ENCODE peak calls at places on chromosomes 4 and X, in nine cellular contexts. One of them, this sample, is unnamed.
A peak's percentile ranks its signal among the peaks of the same experiment; 100 is the strongest.

GRCh38 chrX:110341189-110342035 is 17.2 kb upstream of the RTL9 start:
- DNase-seq in heart left ventricle: no peak
- DNase-seq in activated CD4-positive, alpha-beta T cell treated with anti-CD3 and anti-CD28 coated beads for 4 hours: no peak
- DNase-seq in NCI-H2171 treated with DMSO at 0.1 percent for 48 hours: no peak
- DNase-seq in heart right ventricle: no peak
- DNase-seq in HFFc6: peak; percentile 80
- DNase-seq in type B pancreatic cell: no peak
- DNase-seq in HTR-8/SVneo: no peak
- DNase-seq in activated CD8-positive, alpha-beta memory T cell treated with anti-CD3 and anti-CD28 coated beads, Interleukin-2, amount 50 U/mL, for 48 hours: no peak
- DNase-seq in this sample: no peak

GRCh38 chr4:169225058-169225751 is 45.6 kb downstream of the SH3RF1 start:
- DNase-seq in heart left ventricle: no peak
- DNase-seq in activated CD4-positive, alpha-beta T cell treated with anti-CD3 and anti-CD28 coated beads for 4 hours: no peak
- DNase-seq in NCI-H2171 treated with DMSO at 0.1 percent for 48 hours: no peak
- DNase-seq in heart right ventricle: no peak
- DNase-seq in HFFc6: peak; percentile 94
- DNase-seq in type B pancreatic cell: no peak
- DNase-seq in HTR-8/SVneo: peak; percentile 75
- DNase-seq in activated CD8-positive, alpha-beta memory T cell treated with anti-CD3 and anti-CD28 coated beads, Interleukin-2, amount 50 U/mL, for 48 hours: no peak
- DNase-seq in this sample: no peak

GRCh38 chrX:67892391-67892790 is 348.6 kb downstream of the AR start:
- DNase-seq in heart left ventricle: no peak
- DNase-seq in activated CD4-positive, alpha-beta T cell treated with anti-CD3 and anti-CD28 coated beads for 4 hours: no peak
- DNase-seq in NCI-H2171 treated with DMSO at 0.1 percent for 48 hours: no peak
- DNase-seq in heart right ventricle: no peak
- DNase-seq in HFFc6: no peak
- DNase-seq in type B pancreatic cell: no peak
- DNase-seq in HTR-8/SVneo: no peak
- DNase-seq in activated CD8-positive, alpha-beta memory T cell treated with anti-CD3 and anti-CD28 coated beads, Interleukin-2, amount 50 U/mL, for 48 hours: no peak
- DNase-seq in this sample: no peak

GRCh38 chrX:40440841-40441240 is 139.9 kb upstream of the ATP6AP2 start:
- DNase-seq in heart left ventricle: no peak
- DNase-seq in activated CD4-positive, alpha-beta T cell treated with anti-CD3 and anti-CD28 coated beads for 4 hours: no peak
- DNase-seq in NCI-H2171 treated with DMSO at 0.1 percent for 48 hours: no peak
- DNase-seq in heart right ventricle: no peak
- DNase-seq in HFFc6: no peak
- DNase-seq in type B pancreatic cell: no peak
- DNase-seq in HTR-8/SVneo: no peak
- DNase-seq in activated CD8-positive, alpha-beta memory T cell treated with anti-CD3 and anti-CD28 coated beads, Interleukin-2, amount 50 U/mL, for 48 hours: no peak
- DNase-seq in this sample: no peak

GRCh38 chr4:14247767-14248166 is 620.2 kb upstream of the BOD1L1 start:
- DNase-seq in heart left ventricle: no peak
- DNase-seq in activated CD4-positive, alpha-beta T cell treated with anti-CD3 and anti-CD28 coated beads for 4 hours: no peak
- DNase-seq in NCI-H2171 treated with DMSO at 0.1 percent for 48 hours: no peak
- DNase-seq in heart right ventricle: no peak
- DNase-seq in HFFc6: no peak
- DNase-seq in type B pancreatic cell: no peak
- DNase-seq in HTR-8/SVneo: no peak
- DNase-seq in activated CD8-positive, alpha-beta memory T cell treated with anti-CD3 and anti-CD28 coated beads, Interleukin-2, amount 50 U/mL, for 48 hours: no peak
- DNase-seq in this sample: no peak

GRCh38 chr4:25847329-25847728 is 15.5 kb downstream of the SEL1L3 start:
- DNase-seq in heart left ventricle: no peak
- DNase-seq in activated CD4-positive, alpha-beta T cell treated with anti-CD3 and anti-CD28 coated beads for 4 hours: no peak
- DNase-seq in NCI-H2171 treated with DMSO at 0.1 percent for 48 hours: no peak
- DNase-seq in heart right ventricle: no peak
- DNase-seq in HFFc6: no peak
- DNase-seq in type B pancreatic cell: no peak
- DNase-seq in HTR-8/SVneo: no peak
- DNase-seq in activated CD8-positive, alpha-beta memory T cell treated with anti-CD3 and anti-CD28 coated beads, Interleukin-2, amount 50 U/mL, for 48 hours: no peak
- DNase-seq in this sample: no peak

GRCh38 chrX:633655-634305 is 3.2 kb downstream of the SHOX start:
- DNase-seq in heart left ventricle: no peak
- DNase-seq in activated CD4-positive, alpha-beta T cell treated with anti-CD3 and anti-CD28 coated beads for 4 hours: no peak
- DNase-seq in NCI-H2171 treated with DMSO at 0.1 percent for 48 hours: no peak
- DNase-seq in heart right ventricle: no peak
- DNase-seq in HFFc6: no peak
- DNase-seq in type B pancreatic cell: peak; percentile 48
- DNase-seq in HTR-8/SVneo: no peak
- DNase-seq in activated CD8-positive, alpha-beta memory T cell treated with anti-CD3 and anti-CD28 coated beads, Interleukin-2, amount 50 U/mL, for 48 hours: no peak
- DNase-seq in this sample: no peak

GRCh38 chrX:40182095-40182494 is 84.3 kb upstream of the BCOR start:
- DNase-seq in heart left ventricle: no peak
- DNase-seq in activated CD4-positive, alpha-beta T cell treated with anti-CD3 and anti-CD28 coated beads for 4 hours: no peak
- DNase-seq in NCI-H2171 treated with DMSO at 0.1 percent for 48 hours: no peak
- DNase-seq in heart right ventricle: no peak
- DNase-seq in HFFc6: no peak
- DNase-seq in type B pancreatic cell: no peak
- DNase-seq in HTR-8/SVneo: no peak
- DNase-seq in activated CD8-positive, alpha-beta memory T cell treated with anti-CD3 and anti-CD28 coated beads, Interleukin-2, amount 50 U/mL, for 48 hours: no peak
- DNase-seq in this sample: no peak

GRCh38 chrX:154731203-154731602 is 19.7 kb downstream of the GAB3 start:
- DNase-seq in heart left ventricle: no peak
- DNase-seq in activated CD4-positive, alpha-beta T cell treated with anti-CD3 and anti-CD28 coated beads for 4 hours: no peak
- DNase-seq in NCI-H2171 treated with DMSO at 0.1 percent for 48 hours: no peak
- DNase-seq in heart right ventricle: no peak
- DNase-seq in HFFc6: no peak
- DNase-seq in type B pancreatic cell: no peak
- DNase-seq in HTR-8/SVneo: no peak
- DNase-seq in activated CD8-positive, alpha-beta memory T cell treated with anti-CD3 and anti-CD28 coated beads, Interleukin-2, amount 50 U/mL, for 48 hours: no peak
- DNase-seq in this sample: no peak

GRCh38 chrX:10620121-10620699 is at the start of gene MID1:
- DNase-seq in heart left ventricle: peak; percentile 78
- DNase-seq in activated CD4-positive, alpha-beta T cell treated with anti-CD3 and anti-CD28 coated beads for 4 hours: no peak
- DNase-seq in NCI-H2171 treated with DMSO at 0.1 percent for 48 hours: peak; percentile 79
- DNase-seq in heart right ventricle: peak; percentile 66
- DNase-seq in HFFc6: peak; percentile 77
- DNase-seq in type B pancreatic cell: peak; percentile 72
- DNase-seq in HTR-8/SVneo: peak; percentile 34
- DNase-seq in activated CD8-positive, alpha-beta memory T cell treated with anti-CD3 and anti-CD28 coated beads, Interleukin-2, amount 50 U/mL, for 48 hours: peak; percentile 42
- DNase-seq in this sample: peak; percentile 12

GRCh38 chr4:133574248-133574647 is 425.2 kb downstream of the PCDH10 start:
- DNase-seq in heart left ventricle: no peak
- DNase-seq in activated CD4-positive, alpha-beta T cell treated with anti-CD3 and anti-CD28 coated beads for 4 hours: no peak
- DNase-seq in NCI-H2171 treated with DMSO at 0.1 percent for 48 hours: no peak
- DNase-seq in heart right ventricle: no peak
- DNase-seq in HFFc6: no peak
- DNase-seq in type B pancreatic cell: no peak
- DNase-seq in HTR-8/SVneo: no peak
- DNase-seq in activated CD8-positive, alpha-beta memory T cell treated with anti-CD3 and anti-CD28 coated beads, Interleukin-2, amount 50 U/mL, for 48 hours: no peak
- DNase-seq in this sample: no peak

GRCh38 chr4:84971319-84971932 is 4.9 kb upstream of the WDFY3 start:
- DNase-seq in heart left ventricle: no peak
- DNase-seq in activated CD4-positive, alpha-beta T cell treated with anti-CD3 and anti-CD28 coated beads for 4 hours: no peak
- DNase-seq in NCI-H2171 treated with DMSO at 0.1 percent for 48 hours: peak; percentile 61
- DNase-seq in heart right ventricle: no peak
- DNase-seq in HFFc6: peak; percentile 69
- DNase-seq in type B pancreatic cell: no peak
- DNase-seq in HTR-8/SVneo: peak; percentile 24
- DNase-seq in activated CD8-positive, alpha-beta memory T cell treated with anti-CD3 and anti-CD28 coated beads, Interleukin-2, amount 50 U/mL, for 48 hours: no peak
- DNase-seq in this sample: no peak

GRCh38 chrX:132023117-132023895 is at the start of gene STK26:
- DNase-seq in heart left ventricle: peak; percentile 48
- DNase-seq in activated CD4-positive, alpha-beta T cell treated with anti-CD3 and anti-CD28 coated beads for 4 hours: peak; percentile 70
- DNase-seq in NCI-H2171 treated with DMSO at 0.1 percent for 48 hours: peak; percentile 63
- DNase-seq in heart right ventricle: peak; percentile 19
- DNase-seq in HFFc6: peak; percentile 0
- DNase-seq in type B pancreatic cell: peak; percentile 90
- DNase-seq in HTR-8/SVneo: peak; percentile 9
- DNase-seq in activated CD8-positive, alpha-beta memory T cell treated with anti-CD3 and anti-CD28 coated beads, Interleukin-2, amount 50 U/mL, for 48 hours: peak; percentile 81
- DNase-seq in this sample: peak; percentile 4

GRCh38 chrX:134501942-134502341 is 42.0 kb downstream of the HPRT1 start:
- DNase-seq in heart left ventricle: no peak
- DNase-seq in activated CD4-positive, alpha-beta T cell treated with anti-CD3 and anti-CD28 coated beads for 4 hours: no peak
- DNase-seq in NCI-H2171 treated with DMSO at 0.1 percent for 48 hours: no peak
- DNase-seq in heart right ventricle: no peak
- DNase-seq in HFFc6: no peak
- DNase-seq in type B pancreatic cell: no peak
- DNase-seq in HTR-8/SVneo: no peak
- DNase-seq in activated CD8-positive, alpha-beta memory T cell treated with anti-CD3 and anti-CD28 coated beads, Interleukin-2, amount 50 U/mL, for 48 hours: no peak
- DNase-seq in this sample: no peak

GRCh38 chr4:54231419-54232150 is 2.5 kb downstream of the PDGFRA start:
- DNase-seq in heart left ventricle: peak; percentile 70
- DNase-seq in activated CD4-positive, alpha-beta T cell treated with anti-CD3 and anti-CD28 coated beads for 4 hours: no peak
- DNase-seq in NCI-H2171 treated with DMSO at 0.1 percent for 48 hours: no peak
- DNase-seq in heart right ventricle: peak; percentile 63
- DNase-seq in HFFc6: no peak
- DNase-seq in type B pancreatic cell: no peak
- DNase-seq in HTR-8/SVneo: no peak
- DNase-seq in activated CD8-positive, alpha-beta memory T cell treated with anti-CD3 and anti-CD28 coated beads, Interleukin-2, amount 50 U/mL, for 48 hours: peak; percentile 55
- DNase-seq in this sample: no peak

GRCh38 chr4:154822775-154823174 is 41.7 kb downstream of the RBM46 start:
- DNase-seq in heart left ventricle: no peak
- DNase-seq in activated CD4-positive, alpha-beta T cell treated with anti-CD3 and anti-CD28 coated beads for 4 hours: no peak
- DNase-seq in NCI-H2171 treated with DMSO at 0.1 percent for 48 hours: no peak
- DNase-seq in heart right ventricle: no peak
- DNase-seq in HFFc6: peak; percentile 80
- DNase-seq in type B pancreatic cell: no peak
- DNase-seq in HTR-8/SVneo: no peak
- DNase-seq in activated CD8-positive, alpha-beta memory T cell treated with anti-CD3 and anti-CD28 coated beads, Interleukin-2, amount 50 U/mL, for 48 hours: no peak
- DNase-seq in this sample: no peak

GRCh38 chr4:38111024-38111423 is 150.8 kb downstream of the PTTG2 start:
- DNase-seq in heart left ventricle: no peak
- DNase-seq in activated CD4-positive, alpha-beta T cell treated with anti-CD3 and anti-CD28 coated beads for 4 hours: no peak
- DNase-seq in NCI-H2171 treated with DMSO at 0.1 percent for 48 hours: no peak
- DNase-seq in heart right ventricle: no peak
- DNase-seq in HFFc6: no peak
- DNase-seq in type B pancreatic cell: no peak
- DNase-seq in HTR-8/SVneo: peak; percentile 12
- DNase-seq in activated CD8-positive, alpha-beta memory T cell treated with anti-CD3 and anti-CD28 coated beads, Interleukin-2, amount 50 U/mL, for 48 hours: no peak
- DNase-seq in this sample: no peak

GRCh38 chr4:6769138-6769983 is 13.2 kb upstream of the KIAA0232 start:
- DNase-seq in heart left ventricle: no peak
- DNase-seq in activated CD4-positive, alpha-beta T cell treated with anti-CD3 and anti-CD28 coated beads for 4 hours: no peak
- DNase-seq in NCI-H2171 treated with DMSO at 0.1 percent for 48 hours: no peak
- DNase-seq in heart right ventricle: no peak
- DNase-seq in HFFc6: no peak
- DNase-seq in type B pancreatic cell: no peak
- DNase-seq in HTR-8/SVneo: no peak
- DNase-seq in activated CD8-positive, alpha-beta memory T cell treated with anti-CD3 and anti-CD28 coated beads, Interleukin-2, amount 50 U/mL, for 48 hours: no peak
- DNase-seq in this sample: no peak

GRCh38 chr4:70632028-70632427 is 3.5 kb downstream of the ENAM start:
- DNase-seq in heart left ventricle: no peak
- DNase-seq in activated CD4-positive, alpha-beta T cell treated with anti-CD3 and anti-CD28 coated beads for 4 hours: no peak
- DNase-seq in NCI-H2171 treated with DMSO at 0.1 percent for 48 hours: no peak
- DNase-seq in heart right ventricle: no peak
- DNase-seq in HFFc6: peak; percentile 24
- DNase-seq in type B pancreatic cell: no peak
- DNase-seq in HTR-8/SVneo: no peak
- DNase-seq in activated CD8-positive, alpha-beta memory T cell treated with anti-CD3 and anti-CD28 coated beads, Interleukin-2, amount 50 U/mL, for 48 hours: no peak
- DNase-seq in this sample: no peak

GRCh38 chr4:176548571-176548970 is 228.8 kb downstream of the SPCS3 start:
- DNase-seq in heart left ventricle: no peak
- DNase-seq in activated CD4-positive, alpha-beta T cell treated with anti-CD3 and anti-CD28 coated beads for 4 hours: no peak
- DNase-seq in NCI-H2171 treated with DMSO at 0.1 percent for 48 hours: no peak
- DNase-seq in heart right ventricle: no peak
- DNase-seq in HFFc6: peak; percentile 67
- DNase-seq in type B pancreatic cell: no peak
- DNase-seq in HTR-8/SVneo: peak; percentile 29
- DNase-seq in activated CD8-positive, alpha-beta memory T cell treated with anti-CD3 and anti-CD28 coated beads, Interleukin-2, amount 50 U/mL, for 48 hours: no peak
- DNase-seq in this sample: no peak